ENCODE peak calls at places on chromosomes 12 and 14, in five cellular contexts. One of them, this sample, is unnamed.
A peak's percentile ranks its signal among the peaks of the same experiment; 100 is the strongest.

GRCh38 chr12:47779943-47780504 is 7.0 kb downstream of the SLC48A1 start:
- DNase-seq in left cardiac atrium: no peak
- DNase-seq in AG09309: no peak
- DNase-seq in heart left ventricle: no peak
- DNase-seq in AG10803: no peak
- DNase-seq in this sample: no peak

GRCh38 chr12:67082221-67082620 is 186.9 kb upstream of the CAND1 start:
- DNase-seq in heart left ventricle: no peak
- DNase-seq in AG10803: no peak
- DNase-seq in AG09309: no peak
- DNase-seq in left cardiac atrium: no peak
- DNase-seq in this sample: no peak

GRCh38 chr12:93954160-93955112 is 193.9 kb upstream of the PLXNC1 start:
- DNase-seq in heart left ventricle: peak; percentile 26
- DNase-seq in AG10803: peak; percentile 78
- DNase-seq in AG09309: no peak
- DNase-seq in left cardiac atrium: peak; percentile 58
- DNase-seq in this sample: no peak

GRCh38 chr12:45930369-45930768 is 60.0 kb downstream of the SCAF11 start:
- DNase-seq in AG10803: no peak
- DNase-seq in left cardiac atrium: no peak
- DNase-seq in AG09309: no peak
- DNase-seq in heart left ventricle: no peak
- DNase-seq in this sample: no peak

GRCh38 chr14:89507926-89508460 is 91.0 kb upstream of the FOXN3 start:
- DNase-seq in heart left ventricle: no peak
- DNase-seq in left cardiac atrium: no peak
- DNase-seq in AG10803: peak; percentile 25
- DNase-seq in AG09309: no peak
- DNase-seq in this sample: no peak

GRCh38 chr12:68040450-68041075 is 51.3 kb downstream of the IFNG-AS1 start:
- DNase-seq in AG09309: peak; percentile 39
- DNase-seq in left cardiac atrium: peak; percentile 48
- DNase-seq in AG10803: peak; percentile 72
- DNase-seq in heart left ventricle: peak; percentile 20
- DNase-seq in this sample: peak; percentile 6

GRCh38 chr12:13100882-13101769 is 2.3 kb downstream of the GSG1 start:
- DNase-seq in AG09309: peak; percentile 74
- DNase-seq in AG10803: peak; percentile 95
- DNase-seq in heart left ventricle: peak; percentile 91
- DNase-seq in left cardiac atrium: peak; percentile 95
- DNase-seq in this sample: peak; percentile 80

GRCh38 chr12:106144847-106145246 is 6.1 kb upstream of the NUAK1 start:
- DNase-seq in AG09309: no peak
- DNase-seq in left cardiac atrium: no peak
- DNase-seq in heart left ventricle: no peak
- DNase-seq in AG10803: peak; percentile 36
- DNase-seq in this sample: no peak

GRCh38 chr12:106118-106561 is 39.6 kb downstream of the IQSEC3 start:
- DNase-seq in AG10803: peak; percentile 1
- DNase-seq in AG09309: no peak
- DNase-seq in heart left ventricle: peak; percentile 60
- DNase-seq in left cardiac atrium: no peak
- DNase-seq in this sample: no peak

GRCh38 chr14:67418368-67419174 is 6.6 kb upstream of the PLEK2 start:
- DNase-seq in AG10803: no peak
- DNase-seq in AG09309: no peak
- DNase-seq in heart left ventricle: no peak
- DNase-seq in left cardiac atrium: no peak
- DNase-seq in this sample: no peak

GRCh38 chr12:19575307-19576243 is 136.3 kb downstream of the AEBP2 start:
- DNase-seq in left cardiac atrium: peak; percentile 82
- DNase-seq in heart left ventricle: peak; percentile 81
- DNase-seq in AG10803: peak; percentile 67
- DNase-seq in AG09309: no peak
- DNase-seq in this sample: no peak

GRCh38 chr12:74119811-74120362 is 417.7 kb upstream of the ATXN7L3B start:
- DNase-seq in AG09309: no peak
- DNase-seq in AG10803: no peak
- DNase-seq in heart left ventricle: no peak
- DNase-seq in left cardiac atrium: no peak
- DNase-seq in this sample: no peak

GRCh38 chr14:88553886-88554457 is 835 bp downstream of the PTPN21 start:
- DNase-seq in AG10803: peak; percentile 11
- DNase-seq in heart left ventricle: peak; percentile 13
- DNase-seq in left cardiac atrium: no peak
- DNase-seq in AG09309: no peak
- DNase-seq in this sample: no peak

GRCh38 chr14:32319368-32320049 is 9.6 kb upstream of the AKAP6 start:
- DNase-seq in left cardiac atrium: no peak
- DNase-seq in AG10803: no peak
- DNase-seq in heart left ventricle: no peak
- DNase-seq in AG09309: no peak
- DNase-seq in this sample: no peak

GRCh38 chr12:131834798-131835615 is 6.8 kb downstream of the MMP17 start:
- DNase-seq in AG09309: no peak
- DNase-seq in heart left ventricle: no peak
- DNase-seq in left cardiac atrium: no peak
- DNase-seq in AG10803: no peak
- DNase-seq in this sample: no peak

GRCh38 chr14:89137514-89138163 is 279.4 kb downstream of the FOXN3 start:
- DNase-seq in left cardiac atrium: peak; percentile 46
- DNase-seq in heart left ventricle: peak; percentile 12
- DNase-seq in AG10803: peak; percentile 95
- DNase-seq in AG09309: peak; percentile 86
- DNase-seq in this sample: no peak

GRCh38 chr12:52692253-52692652 is 11.1 kb downstream of the KRT77 start:
- DNase-seq in heart left ventricle: no peak
- DNase-seq in AG09309: no peak
- DNase-seq in AG10803: no peak
- DNase-seq in left cardiac atrium: no peak
- DNase-seq in this sample: no peak

GRCh38 chr12:107127482-107128185 is 34.3 kb upstream of the CRY1 start:
- DNase-seq in AG10803: no peak
- DNase-seq in left cardiac atrium: no peak
- DNase-seq in heart left ventricle: no peak
- DNase-seq in AG09309: no peak
- DNase-seq in this sample: no peak

This sample was measured in hypothalamus.